ENCODE peak calls at places on chromosomes 2 and 18, in five cellular contexts. One of them, this sample, is unnamed.

GRCh38 chr18:72973831-72974230 is 106.0 kb upstream of the NETO1 start:
- DNase-seq in SK-N-MC: no peak
- DNase-seq in stomach: no peak
- DNase-seq in transverse colon: no peak
- DNase-seq in HepG2: no peak
- DNase-seq in this sample: no peak

GRCh38 chr2:2000018-2000733 is 255.9 kb upstream of the PXDN start:
- DNase-seq in HepG2: no peak
- DNase-seq in stomach: no peak
- DNase-seq in transverse colon: no peak
- DNase-seq in SK-N-MC: no peak
- DNase-seq in this sample: no peak

GRCh38 chr2:217491271-217491670 is 511.5 kb downstream of the TNS1 start:
- DNase-seq in transverse colon: no peak
- DNase-seq in stomach: no peak
- DNase-seq in HepG2: no peak
- DNase-seq in SK-N-MC: no peak
- DNase-seq in this sample: no peak

GRCh38 chr2:109059474-109060165 is 69.4 kb upstream of the SH3RF3 start:
- DNase-seq in SK-N-MC: no peak
- DNase-seq in stomach: peak; percentile 85
- DNase-seq in HepG2: no peak
- DNase-seq in transverse colon: no peak
- DNase-seq in this sample: no peak

GRCh38 chr2:26696352-26696816 is 3.9 kb downstream of the KCNK3 start:
- DNase-seq in transverse colon: no peak
- DNase-seq in HepG2: no peak
- DNase-seq in SK-N-MC: no peak
- DNase-seq in stomach: peak; percentile 31
- DNase-seq in this sample: no peak

GRCh38 chr2:73746015-73746876 is 9.1 kb upstream of the TPRKB start:
- DNase-seq in stomach: no peak
- DNase-seq in transverse colon: no peak
- DNase-seq in HepG2: no peak
- DNase-seq in SK-N-MC: no peak
- DNase-seq in this sample: no peak

GRCh38 chr2:229270551-229271410 is at the start of gene PID1:
- DNase-seq in stomach: no peak
- DNase-seq in transverse colon: peak; percentile 37
- DNase-seq in HepG2: no peak
- DNase-seq in SK-N-MC: no peak
- DNase-seq in this sample: no peak

GRCh38 chr2:119692310-119692709 is 13.3 kb downstream of the TMEM177 start:
- DNase-seq in SK-N-MC: no peak
- DNase-seq in transverse colon: no peak
- DNase-seq in stomach: no peak
- DNase-seq in HepG2: no peak
- DNase-seq in this sample: no peak

GRCh38 chr2:176122633-176123482 is at the start of gene HOXD9:
- DNase-seq in HepG2: no peak
- DNase-seq in SK-N-MC: no peak
- DNase-seq in stomach: no peak
- DNase-seq in transverse colon: peak; percentile 74
- DNase-seq in this sample: no peak

GRCh38 chr18:22591231-22591630 is 173.5 kb upstream of the CTAGE1 start:
- DNase-seq in stomach: no peak
- DNase-seq in HepG2: no peak
- DNase-seq in transverse colon: no peak
- DNase-seq in SK-N-MC: no peak
- DNase-seq in this sample: no peak

GRCh38 chr2:218899147-218899546 is 18.5 kb downstream of the WNT10A start:
- DNase-seq in transverse colon: no peak
- DNase-seq in HepG2: no peak
- DNase-seq in SK-N-MC: no peak
- DNase-seq in stomach: no peak
- DNase-seq in this sample: no peak

GRCh38 chr2:142849818-142850217 is 27.6 kb upstream of the KYNU start:
- DNase-seq in stomach: no peak
- DNase-seq in SK-N-MC: no peak
- DNase-seq in transverse colon: no peak
- DNase-seq in HepG2: no peak
- DNase-seq in this sample: no peak

GRCh38 chr2:194151231-194151630 is 1505.8 kb upstream of the SLC39A10 start:
- DNase-seq in transverse colon: no peak
- DNase-seq in SK-N-MC: no peak
- DNase-seq in stomach: no peak
- DNase-seq in HepG2: no peak
- DNase-seq in this sample: no peak

GRCh38 chr2:128591841-128592822 is 273.5 kb upstream of the HS6ST1 start:
- DNase-seq in HepG2: no peak
- DNase-seq in transverse colon: no peak
- DNase-seq in stomach: peak; percentile 19
- DNase-seq in SK-N-MC: no peak
- DNase-seq in this sample: no peak

GRCh38 chr2:190979906-190980629 is 33.9 kb downstream of the STAT1 start:
- DNase-seq in transverse colon: peak; percentile 49
- DNase-seq in HepG2: no peak
- DNase-seq in stomach: peak; percentile 74
- DNase-seq in SK-N-MC: no peak
- DNase-seq in this sample: no peak

GRCh38 chr2:95530734-95531133 is 46.2 kb upstream of the TRIM43B start:
- DNase-seq in HepG2: no peak
- DNase-seq in transverse colon: no peak
- DNase-seq in SK-N-MC: no peak
- DNase-seq in stomach: no peak
- DNase-seq in this sample: no peak

GRCh38 chr18:61892683-61893303 is at the start of gene RNF152:
- DNase-seq in transverse colon: peak; percentile 32
- DNase-seq in HepG2: no peak
- DNase-seq in stomach: peak; percentile 40
- DNase-seq in SK-N-MC: no peak
- DNase-seq in this sample: peak; percentile 88

GRCh38 chr2:1849450-1849849 is 105.1 kb upstream of the PXDN start:
- DNase-seq in transverse colon: no peak
- DNase-seq in SK-N-MC: no peak
- DNase-seq in HepG2: no peak
- DNase-seq in stomach: no peak
- DNase-seq in this sample: no peak

GRCh38 chr2:65053199-65053598 is 3.0 kb upstream of the CEP68 start:
- DNase-seq in SK-N-MC: no peak
- DNase-seq in HepG2: no peak
- DNase-seq in transverse colon: peak; percentile 54
- DNase-seq in stomach: no peak
- DNase-seq in this sample: no peak
- TF ChIP-seq POLR2AphosphoS5 in SK-N-MC: no peak
- TF ChIP-seq POLR2AphosphoS5 in HepG2: no peak
- TF ChIP-seq POLR2AphosphoS5 in transverse colon: no peak
- TF ChIP-seq POLR2AphosphoS5 in stomach: no peak
- TF ChIP-seq POLR2AphosphoS5 in this sample: no peak

GRCh38 chr2:8115966-8116365 is 565.9 kb upstream of the ID2 start:
- DNase-seq in stomach: no peak
- DNase-seq in HepG2: no peak
- DNase-seq in transverse colon: no peak
- DNase-seq in SK-N-MC: no peak
- DNase-seq in this sample: no peak
- H3K4me3 ChIP-seq in stomach: no peak overlapping the region
- H3K4me3 ChIP-seq in HepG2: no peak overlapping the region
- H3K4me3 ChIP-seq in transverse colon: no peak overlapping the region
- H3K4me3 ChIP-seq in SK-N-MC: no peak overlapping the region
- H3K4me3 ChIP-seq in this sample: no peak overlapping the region

GRCh38 chr18:74249181-74249968 is 42.4 kb downstream of the CYB5A start:
- DNase-seq in SK-N-MC: no peak
- DNase-seq in HepG2: peak; percentile 84
- DNase-seq in transverse colon: no peak
- DNase-seq in stomach: no peak
- DNase-seq in this sample: no peak
- H3K27ac ChIP-seq in SK-N-MC: no peak overlapping the region
- H3K27ac ChIP-seq in HepG2: peak overlapping the region; percentile 67
- H3K27ac ChIP-seq in transverse colon: no peak overlapping the region
- H3K27ac ChIP-seq in stomach: peak overlapping the region; percentile 71
- H3K27ac ChIP-seq in this sample: no peak overlapping the region

DNA sequence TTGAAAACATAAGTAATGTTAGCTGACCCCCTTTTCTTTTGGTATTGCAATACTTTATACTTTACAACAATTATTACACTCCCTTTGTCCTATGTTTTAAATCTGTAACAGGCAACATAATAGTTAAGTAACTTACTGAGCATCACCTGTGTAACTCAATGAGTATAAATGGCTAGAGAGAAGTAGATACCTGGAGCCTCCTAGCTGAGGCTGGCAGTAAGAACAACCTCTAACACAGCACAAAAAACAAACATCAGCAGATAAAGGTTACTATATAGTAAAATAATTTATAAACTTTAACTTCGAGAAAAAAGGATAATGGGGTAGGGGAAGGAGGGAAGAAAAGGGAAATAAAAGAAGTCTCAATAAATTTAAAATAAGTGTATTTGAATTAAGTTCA is 73.1 kb upstream of the ST8SIA5 start:
- DNase-seq in transverse colon: no peak
- DNase-seq in SK-N-MC: no peak
- DNase-seq in HepG2: no peak
- DNase-seq in stomach: no peak
- DNase-seq in this sample: no peak
- TF ChIP-seq POLR2AphosphoS5 in transverse colon: no peak
- TF ChIP-seq POLR2AphosphoS5 in SK-N-MC: no peak
- TF ChIP-seq POLR2AphosphoS5 in HepG2: no peak
- TF ChIP-seq POLR2AphosphoS5 in stomach: no peak
- TF ChIP-seq POLR2AphosphoS5 in this sample: no peak

GRCh38 chr2:201839727-201840126 is 33.4 kb downstream of the CDK15 start:
- DNase-seq in transverse colon: no peak
- DNase-seq in stomach: no peak
- DNase-seq in HepG2: no peak
- DNase-seq in SK-N-MC: no peak
- DNase-seq in this sample: no peak

GRCh38 chr2:201835066-201835465 is 28.7 kb downstream of the CDK15 start:
- DNase-seq in stomach: no peak
- DNase-seq in SK-N-MC: no peak
- DNase-seq in transverse colon: no peak
- DNase-seq in HepG2: no peak
- DNase-seq in this sample: no peak

GRCh38 chr2:201837824-201838340 is 31.5 kb downstream of the CDK15 start:
- DNase-seq in transverse colon: no peak
- DNase-seq in SK-N-MC: peak; percentile 83
- DNase-seq in HepG2: no peak
- DNase-seq in stomach: no peak
- DNase-seq in this sample: no peak

GRCh38 chr2:201840726-201841125 is 34.4 kb downstream of the CDK15 start:
- DNase-seq in HepG2: no peak
- DNase-seq in SK-N-MC: no peak
- DNase-seq in transverse colon: no peak
- DNase-seq in stomach: no peak
- DNase-seq in this sample: no peak

GRCh38 chr2:201837391-201837790 is 31.1 kb downstream of the CDK15 start:
- DNase-seq in transverse colon: no peak
- DNase-seq in HepG2: no peak
- DNase-seq in stomach: no peak
- DNase-seq in SK-N-MC: peak; percentile 78
- DNase-seq in this sample: no peak
- H3K4me3 ChIP-seq in transverse colon: no peak overlapping the region
- H3K4me3 ChIP-seq in HepG2: no peak overlapping the region
- H3K4me3 ChIP-seq in stomach: no peak overlapping the region
- H3K4me3 ChIP-seq in SK-N-MC: peak overlapping the region; percentile 70
- H3K4me3 ChIP-seq in this sample: no peak overlapping the region

This sample was measured in vagina.